ENCODE peak calls at places on chromosomes 12 and 14, in four cellular contexts. One of them, this sample, is unnamed.

GRCh38 chr14:23127861-23128260 is 8.8 kb upstream of the CEBPE start:
- DNase-seq in RPMI8226: no peak
- DNase-seq in stimulated activated CD8-positive, alpha-beta memory T cell treated with anti-CD3 and anti-CD28 coated beads, Interleukin-12 subunit alpha, Interleukin-12 subunit beta, amount 100 ng/mL, for 1 hour: no peak
- DNase-seq in EL: no peak
- DNase-seq in this sample: no peak

GRCh38 chr12:10197879-10198278 is 14.8 kb upstream of the GABARAPL1 start:
- DNase-seq in stimulated activated CD8-positive, alpha-beta memory T cell treated with anti-CD3 and anti-CD28 coated beads, Interleukin-12 subunit alpha, Interleukin-12 subunit beta, amount 100 ng/mL, for 1 hour: no peak
- DNase-seq in EL: no peak
- DNase-seq in RPMI8226: no peak
- DNase-seq in this sample: no peak

GRCh38 chr12:67651380-67651695 is 2.8 kb downstream of the DYRK2 start:
- DNase-seq in RPMI8226: peak
- DNase-seq in EL: peak
- DNase-seq in stimulated activated CD8-positive, alpha-beta memory T cell treated with anti-CD3 and anti-CD28 coated beads, Interleukin-12 subunit alpha, Interleukin-12 subunit beta, amount 100 ng/mL, for 1 hour: no peak
- DNase-seq in this sample: peak

GRCh38 chr12:26787125-26787495 is 45.9 kb downstream of the ITPR2 start:
- DNase-seq in EL: peak
- DNase-seq in stimulated activated CD8-positive, alpha-beta memory T cell treated with anti-CD3 and anti-CD28 coated beads, Interleukin-12 subunit alpha, Interleukin-12 subunit beta, amount 100 ng/mL, for 1 hour: no peak
- DNase-seq in RPMI8226: no peak
- DNase-seq in this sample: peak

GRCh38 chr12:92208613-92209121 is 63.0 kb upstream of the BTG1 start:
- DNase-seq in RPMI8226: peak
- DNase-seq in EL: peak
- DNase-seq in stimulated activated CD8-positive, alpha-beta memory T cell treated with anti-CD3 and anti-CD28 coated beads, Interleukin-12 subunit alpha, Interleukin-12 subunit beta, amount 100 ng/mL, for 1 hour: peak
- DNase-seq in this sample: peak

GRCh38 chr14:94143239-94143638 is 13.8 kb upstream of the IFI27L2 start:
- DNase-seq in EL: peak
- DNase-seq in stimulated activated CD8-positive, alpha-beta memory T cell treated with anti-CD3 and anti-CD28 coated beads, Interleukin-12 subunit alpha, Interleukin-12 subunit beta, amount 100 ng/mL, for 1 hour: no peak
- DNase-seq in RPMI8226: no peak
- DNase-seq in this sample: no peak

GRCh38 chr14:95547626-95548327 is 12.9 kb downstream of the GLRX5 start:
- DNase-seq in RPMI8226: no peak
- DNase-seq in EL: peak
- DNase-seq in stimulated activated CD8-positive, alpha-beta memory T cell treated with anti-CD3 and anti-CD28 coated beads, Interleukin-12 subunit alpha, Interleukin-12 subunit beta, amount 100 ng/mL, for 1 hour: no peak
- DNase-seq in this sample: peak

GRCh38 chr12:102675672-102676071 is 195.3 kb upstream of the IGF1 start:
- DNase-seq in stimulated activated CD8-positive, alpha-beta memory T cell treated with anti-CD3 and anti-CD28 coated beads, Interleukin-12 subunit alpha, Interleukin-12 subunit beta, amount 100 ng/mL, for 1 hour: no peak
- DNase-seq in RPMI8226: no peak
- DNase-seq in EL: peak
- DNase-seq in this sample: no peak

GRCh38 chr14:101008196-101008595 is 104.7 kb upstream of the RTL1 start:
- DNase-seq in stimulated activated CD8-positive, alpha-beta memory T cell treated with anti-CD3 and anti-CD28 coated beads, Interleukin-12 subunit alpha, Interleukin-12 subunit beta, amount 100 ng/mL, for 1 hour: no peak
- DNase-seq in RPMI8226: no peak
- DNase-seq in EL: no peak
- DNase-seq in this sample: no peak

GRCh38 chr14:104451474-104451873 is 128.1 kb upstream of the C14orf180 start:
- DNase-seq in EL: no peak
- DNase-seq in stimulated activated CD8-positive, alpha-beta memory T cell treated with anti-CD3 and anti-CD28 coated beads, Interleukin-12 subunit alpha, Interleukin-12 subunit beta, amount 100 ng/mL, for 1 hour: no peak
- DNase-seq in RPMI8226: no peak
- DNase-seq in this sample: no peak

GRCh38 chr12:25301798-25302197 is 51.1 kb upstream of the KRAS start:
- DNase-seq in EL: peak
- DNase-seq in stimulated activated CD8-positive, alpha-beta memory T cell treated with anti-CD3 and anti-CD28 coated beads, Interleukin-12 subunit alpha, Interleukin-12 subunit beta, amount 100 ng/mL, for 1 hour: no peak
- DNase-seq in RPMI8226: no peak
- DNase-seq in this sample: no peak

GRCh38 chr14:68408680-68409079 is 384.2 kb downstream of the ZFP36L1 start:
- DNase-seq in EL: peak
- DNase-seq in RPMI8226: no peak
- DNase-seq in stimulated activated CD8-positive, alpha-beta memory T cell treated with anti-CD3 and anti-CD28 coated beads, Interleukin-12 subunit alpha, Interleukin-12 subunit beta, amount 100 ng/mL, for 1 hour: no peak
- DNase-seq in this sample: no peak

GRCh38 chr14:69712637-69713088 is 54.3 kb upstream of the SRSF5 start:
- DNase-seq in EL: no peak
- DNase-seq in RPMI8226: peak
- DNase-seq in stimulated activated CD8-positive, alpha-beta memory T cell treated with anti-CD3 and anti-CD28 coated beads, Interleukin-12 subunit alpha, Interleukin-12 subunit beta, amount 100 ng/mL, for 1 hour: no peak
- DNase-seq in this sample: no peak

GRCh38 chr12:26572131-26572530 is 260.9 kb downstream of the ITPR2 start:
- DNase-seq in stimulated activated CD8-positive, alpha-beta memory T cell treated with anti-CD3 and anti-CD28 coated beads, Interleukin-12 subunit alpha, Interleukin-12 subunit beta, amount 100 ng/mL, for 1 hour: no peak
- DNase-seq in EL: no peak
- DNase-seq in RPMI8226: no peak
- DNase-seq in this sample: no peak

GRCh38 chr12:78470354-78471195 is 394.0 kb upstream of the SYT1 start:
- DNase-seq in stimulated activated CD8-positive, alpha-beta memory T cell treated with anti-CD3 and anti-CD28 coated beads, Interleukin-12 subunit alpha, Interleukin-12 subunit beta, amount 100 ng/mL, for 1 hour: no peak
- DNase-seq in EL: peak
- DNase-seq in RPMI8226: peak
- DNase-seq in this sample: peak

GRCh38 chr12:65237153-65237552 is 41.3 kb upstream of the MSRB3 start:
- DNase-seq in stimulated activated CD8-positive, alpha-beta memory T cell treated with anti-CD3 and anti-CD28 coated beads, Interleukin-12 subunit alpha, Interleukin-12 subunit beta, amount 100 ng/mL, for 1 hour: no peak
- DNase-seq in RPMI8226: no peak
- DNase-seq in EL: no peak
- DNase-seq in this sample: no peak

GRCh38 chr14:53955234-53955556 is 1.4 kb downstream of the BMP4 start:
- DNase-seq in stimulated activated CD8-positive, alpha-beta memory T cell treated with anti-CD3 and anti-CD28 coated beads, Interleukin-12 subunit alpha, Interleukin-12 subunit beta, amount 100 ng/mL, for 1 hour: no peak
- DNase-seq in EL: no peak
- DNase-seq in RPMI8226: no peak
- DNase-seq in this sample: peak

GRCh38 chr14:68392393-68393085 is 400.3 kb downstream of the ZFP36L1 start:
- DNase-seq in stimulated activated CD8-positive, alpha-beta memory T cell treated with anti-CD3 and anti-CD28 coated beads, Interleukin-12 subunit alpha, Interleukin-12 subunit beta, amount 100 ng/mL, for 1 hour: no peak
- DNase-seq in RPMI8226: peak
- DNase-seq in EL: no peak
- DNase-seq in this sample: no peak

GRCh38 chr14:101596742-101597141 is 35.4 kb downstream of the DIO3 start:
- DNase-seq in RPMI8226: no peak
- DNase-seq in stimulated activated CD8-positive, alpha-beta memory T cell treated with anti-CD3 and anti-CD28 coated beads, Interleukin-12 subunit alpha, Interleukin-12 subunit beta, amount 100 ng/mL, for 1 hour: no peak
- DNase-seq in EL: no peak
- DNase-seq in this sample: no peak

GRCh38 chr12:43349863-43350262 is 202.1 kb downstream of the ADAMTS20 start:
- DNase-seq in stimulated activated CD8-positive, alpha-beta memory T cell treated with anti-CD3 and anti-CD28 coated beads, Interleukin-12 subunit alpha, Interleukin-12 subunit beta, amount 100 ng/mL, for 1 hour: no peak
- DNase-seq in RPMI8226: no peak
- DNase-seq in EL: no peak
- DNase-seq in this sample: peak

GRCh38 chr12:14126692-14127091 is 145.3 kb upstream of the GRIN2B start:
- DNase-seq in stimulated activated CD8-positive, alpha-beta memory T cell treated with anti-CD3 and anti-CD28 coated beads, Interleukin-12 subunit alpha, Interleukin-12 subunit beta, amount 100 ng/mL, for 1 hour: no peak
- DNase-seq in RPMI8226: no peak
- DNase-seq in EL: no peak
- DNase-seq in this sample: no peak

GRCh38 chr12:47267571-47267970 is 187.8 kb upstream of the AMIGO2 start:
- DNase-seq in EL: peak
- DNase-seq in RPMI8226: no peak
- DNase-seq in stimulated activated CD8-positive, alpha-beta memory T cell treated with anti-CD3 and anti-CD28 coated beads, Interleukin-12 subunit alpha, Interleukin-12 subunit beta, amount 100 ng/mL, for 1 hour: no peak
- DNase-seq in this sample: no peak

GRCh38 chr12:93894391-93895095 is 217.4 kb downstream of the CRADD start:
- DNase-seq in RPMI8226: no peak
- DNase-seq in EL: no peak
- DNase-seq in stimulated activated CD8-positive, alpha-beta memory T cell treated with anti-CD3 and anti-CD28 coated beads, Interleukin-12 subunit alpha, Interleukin-12 subunit beta, amount 100 ng/mL, for 1 hour: no peak
- DNase-seq in this sample: peak

GRCh38 chr14:75096959-75097358 is 27.5 kb downstream of the ZC2HC1C start:
- DNase-seq in EL: no peak
- DNase-seq in RPMI8226: no peak
- DNase-seq in stimulated activated CD8-positive, alpha-beta memory T cell treated with anti-CD3 and anti-CD28 coated beads, Interleukin-12 subunit alpha, Interleukin-12 subunit beta, amount 100 ng/mL, for 1 hour: no peak
- DNase-seq in this sample: no peak